ENCODE peak calls at places on chromosomes 16 and 17, in four cellular contexts. One of them, this sample, is unnamed.
A peak's percentile ranks its signal among the peaks of the same experiment; 100 is the strongest.

GRCh38 chr17:50060951-50061712 is 5.2 kb downstream of the ITGA3 start:
- DNase-seq in heart left ventricle: peak; percentile 87
- DNase-seq in CD8-positive, alpha-beta T cell: no peak
- DNase-seq in SK-N-DZ: no peak
- DNase-seq in this sample: no peak

GRCh38 chr17:10262451-10262850 is 64.0 kb upstream of the GAS7 start:
- DNase-seq in heart left ventricle: no peak
- DNase-seq in CD8-positive, alpha-beta T cell: no peak
- DNase-seq in SK-N-DZ: no peak
- DNase-seq in this sample: no peak

GRCh38 chr16:1430214-1430758 is 592 bp upstream of the PERCC1 start:
- DNase-seq in heart left ventricle: no peak
- DNase-seq in CD8-positive, alpha-beta T cell: no peak
- DNase-seq in SK-N-DZ: no peak
- DNase-seq in this sample: peak; percentile 6

GRCh38 chr17:64732336-64733006 is 70.4 kb upstream of the SMURF2 start:
- DNase-seq in heart left ventricle: peak; percentile 66
- DNase-seq in CD8-positive, alpha-beta T cell: no peak
- DNase-seq in SK-N-DZ: no peak
- DNase-seq in this sample: no peak

GRCh38 chr16:89506791-89507191 is 1.4 kb upstream of the SPG7 start:
- DNase-seq in heart left ventricle: no peak
- DNase-seq in CD8-positive, alpha-beta T cell: no peak
- DNase-seq in SK-N-DZ: no peak
- DNase-seq in this sample: no peak

GRCh38 chr16:917591-918061 is 53.2 kb downstream of the LMF1 start:
- DNase-seq in heart left ventricle: peak; percentile 56
- DNase-seq in CD8-positive, alpha-beta T cell: no peak
- DNase-seq in SK-N-DZ: no peak
- DNase-seq in this sample: peak; percentile 9

GRCh38 chr17:9350083-9350482 is 225.5 kb downstream of the STX8 start:
- DNase-seq in heart left ventricle: no peak
- DNase-seq in CD8-positive, alpha-beta T cell: no peak
- DNase-seq in SK-N-DZ: no peak
- DNase-seq in this sample: no peak

GRCh38 chr17:56710986-56711385 is 117.5 kb downstream of the NOG start:
- DNase-seq in heart left ventricle: no peak
- DNase-seq in CD8-positive, alpha-beta T cell: no peak
- DNase-seq in SK-N-DZ: no peak
- DNase-seq in this sample: no peak

GRCh38 chr16:56211471-56211944 is 20.2 kb downstream of the GNAO1 start:
- DNase-seq in heart left ventricle: no peak
- DNase-seq in CD8-positive, alpha-beta T cell: no peak
- DNase-seq in SK-N-DZ: no peak
- DNase-seq in this sample: no peak

GRCh38 chr17:3557768-3558583 is at the start of gene TRPV3:
- DNase-seq in heart left ventricle: no peak
- DNase-seq in CD8-positive, alpha-beta T cell: peak; percentile 14
- DNase-seq in SK-N-DZ: peak; percentile 56
- DNase-seq in this sample: peak; percentile 35

GRCh38 chr17:63547083-63547523 is 3.2 kb upstream of the DCAF7 start:
- DNase-seq in heart left ventricle: no peak
- DNase-seq in CD8-positive, alpha-beta T cell: no peak
- DNase-seq in SK-N-DZ: no peak
- DNase-seq in this sample: no peak

GRCh38 chr16:49980166-49980565 is 44.9 kb upstream of the CNEP1R1 start:
- DNase-seq in heart left ventricle: no peak
- DNase-seq in CD8-positive, alpha-beta T cell: no peak
- DNase-seq in SK-N-DZ: no peak
- DNase-seq in this sample: no peak

GRCh38 chr16:56912746-56913703 is 18.9 kb upstream of the HERPUD1 start:
- DNase-seq in heart left ventricle: no peak
- DNase-seq in CD8-positive, alpha-beta T cell: no peak
- DNase-seq in SK-N-DZ: no peak
- DNase-seq in this sample: no peak

GRCh38 chr16:30033270-30033669 is 2.2 kb upstream of the TLCD3B start:
- DNase-seq in heart left ventricle: no peak
- DNase-seq in CD8-positive, alpha-beta T cell: no peak
- DNase-seq in SK-N-DZ: no peak
- DNase-seq in this sample: no peak

GRCh38 chr17:10513284-10514067 is 4.9 kb downstream of the MYH1 start:
- DNase-seq in heart left ventricle: no peak
- DNase-seq in CD8-positive, alpha-beta T cell: no peak
- DNase-seq in SK-N-DZ: no peak
- DNase-seq in this sample: no peak

GRCh38 chr16:87086156-87086555 is 231.0 kb downstream of the C16orf95 start:
- DNase-seq in heart left ventricle: no peak
- DNase-seq in CD8-positive, alpha-beta T cell: no peak
- DNase-seq in SK-N-DZ: no peak
- DNase-seq in this sample: no peak

GRCh38 chr16:86354641-86355040 is 155.7 kb upstream of the FOXF1 start:
- DNase-seq in heart left ventricle: no peak
- DNase-seq in CD8-positive, alpha-beta T cell: no peak
- DNase-seq in SK-N-DZ: no peak
- DNase-seq in this sample: no peak

GRCh38 chr16:88394426-88394825 is 11.7 kb downstream of the ZNF469 start:
- DNase-seq in heart left ventricle: no peak
- DNase-seq in CD8-positive, alpha-beta T cell: no peak
- DNase-seq in SK-N-DZ: no peak
- DNase-seq in this sample: no peak

GRCh38 chr17:38864636-38865398 is 5.0 kb upstream of the LASP1 start:
- DNase-seq in heart left ventricle: no peak
- DNase-seq in CD8-positive, alpha-beta T cell: no peak
- DNase-seq in SK-N-DZ: peak; percentile 66
- DNase-seq in this sample: peak; percentile 36

GRCh38 chr17:64357191-64357981 is 33.3 kb downstream of the PECAM1 start:
- DNase-seq in heart left ventricle: peak; percentile 69
- DNase-seq in CD8-positive, alpha-beta T cell: no peak
- DNase-seq in SK-N-DZ: no peak
- DNase-seq in this sample: no peak

GRCh38 chr17:73955616-73956015 is 247.9 kb upstream of the RPL38 start:
- DNase-seq in heart left ventricle: no peak
- DNase-seq in CD8-positive, alpha-beta T cell: no peak
- DNase-seq in SK-N-DZ: no peak
- DNase-seq in this sample: no peak

GRCh38 chr16:30659507-30660423 is 1.5 kb downstream of the FBRS start:
- DNase-seq in heart left ventricle: peak; percentile 68
- DNase-seq in CD8-positive, alpha-beta T cell: no peak
- DNase-seq in SK-N-DZ: no peak
- DNase-seq in this sample: peak; percentile 73

GRCh38 chr16:67199011-67199807 is at the start of gene ELMO3:
- DNase-seq in heart left ventricle: no peak
- DNase-seq in CD8-positive, alpha-beta T cell: no peak
- DNase-seq in SK-N-DZ: no peak
- DNase-seq in this sample: no peak

GRCh38 chr16:64356267-64356666 is 765.6 kb downstream of the CDH11 start:
- DNase-seq in heart left ventricle: no peak
- DNase-seq in CD8-positive, alpha-beta T cell: no peak
- DNase-seq in SK-N-DZ: no peak
- DNase-seq in this sample: no peak

GRCh38 chr17:47318197-47318918 is 5.4 kb upstream of the EFCAB13 start:
- DNase-seq in heart left ventricle: no peak
- DNase-seq in CD8-positive, alpha-beta T cell: no peak
- DNase-seq in SK-N-DZ: no peak
- DNase-seq in this sample: no peak

GRCh38 chr17:16920628-16921020 is 51.3 kb downstream of the TNFRSF13B start:
- DNase-seq in heart left ventricle: no peak
- DNase-seq in CD8-positive, alpha-beta T cell: no peak
- DNase-seq in SK-N-DZ: no peak
- DNase-seq in this sample: no peak

GRCh38 chr17:13643196-13643595 is 41.5 kb upstream of the HS3ST3A1 start:
- DNase-seq in heart left ventricle: no peak
- DNase-seq in CD8-positive, alpha-beta T cell: no peak
- DNase-seq in SK-N-DZ: no peak
- DNase-seq in this sample: no peak

GRCh38 chr16:73036074-73036826 is 11.7 kb downstream of the ZFHX3 start:
- DNase-seq in heart left ventricle: no peak
- DNase-seq in CD8-positive, alpha-beta T cell: no peak
- DNase-seq in SK-N-DZ: no peak
- DNase-seq in this sample: no peak

This sample was measured in BE2C.